ENCODE peak calls at places on chromosomes 11 and 22, in eight cellular contexts. C, V, I, T, D, X, M and Y are unnamed samples.

GRCh38 chr11:5809122-5809519 is 397 bp downstream of the OR52N2 start:
- DNase-seq in T (no peak), I (no peak), D (peak), M (no peak), X (no peak), C (no peak), V (no peak), Y (peak)

GRCh38 chr22:46514592-46515207 is 22.7 kb downstream of the CELSR1 start:
- DNase-seq in V (no peak), X (peak), M (no peak), T (no peak), C (no peak), D (no peak), I (no peak), Y (no peak)

GRCh38 chr11:59158206-59159068 is 13.5 kb upstream of the DTX4 start:
- DNase-seq in C (peak), I (peak), M (peak), T (peak), V (no peak), X (peak), D (peak), Y (peak)

GRCh38 chr11:121721961-121722360 is 269.2 kb upstream of the SORL1-AS1 start:
- DNase-seq in I (no peak), M (no peak), D (no peak), X (no peak), T (no peak), V (peak), C (no peak), Y (no peak)

GRCh38 chr11:80346660-80347059 is 905.8 kb upstream of the TENM4 start:
- DNase-seq in D (no peak), T (no peak), M (no peak), V (no peak), I (no peak), C (no peak), X (no peak), Y (no peak)

GRCh38 chr11:37370817-37371216 is 772.8 kb upstream of the RAG2 start:
- DNase-seq in I (no peak), X (no peak), T (no peak), V (no peak), M (no peak), C (no peak), D (no peak), Y (no peak)

GRCh38 chr11:47724041-47724729 is 9.0 kb upstream of the AGBL2 start:
- DNase-seq in X (peak), M (no peak), T (peak), I (no peak), C (no peak), D (no peak), V (no peak), Y (peak)

GRCh38 chr11:13339196-13340153 is 61.9 kb downstream of the BMAL1 start:
- DNase-seq in T (peak), I (no peak), X (peak), M (no peak), V (no peak), C (no peak), D (peak), Y (peak)

GRCh38 chr11:117824571-117825537 is at the start of gene FXYD2:
- DNase-seq in I (no peak), X (no peak), T (no peak), M (peak), D (no peak), C (no peak), V (no peak), Y (peak)

GRCh38 chr22:50059185-50059880 is 1.2 kb upstream of the TTLL8 start:
- DNase-seq in T (peak), I (no peak), X (peak), V (no peak), C (peak), D (no peak), M (no peak), Y (peak)

GRCh38 chr11:76380161-76380976 is 563 bp downstream of the THAP12 start:
- DNase-seq in I (peak), M (peak), T (no peak), C (no peak), V (no peak), D (peak), X (peak), Y (peak)

GRCh38 chr11:132588366-132588765 is 943.9 kb downstream of the OPCML start:
- DNase-seq in D (no peak), T (peak), X (peak), V (no peak), C (no peak), I (no peak), M (no peak), Y (no peak)

GRCh38 chr11:131898872-131899400 is 528.5 kb downstream of the NTM start:
- DNase-seq in C (peak), T (no peak), V (no peak), D (no peak), M (no peak), X (no peak), I (no peak), Y (no peak)

GRCh38 chr11:65471410-65471762 is 27.5 kb upstream of the MALAT1 start:
- DNase-seq in V (peak), D (peak), C (peak), T (no peak), X (peak), M (peak), I (no peak), Y (peak)

GRCh38 chr22:35783943-35784614 is 66.4 kb downstream of the APOL5 start:
- DNase-seq in I (no peak), M (no peak), T (peak), X (no peak), D (no peak), V (no peak), C (peak), Y (no peak)

GRCh38 chr11:66015094-66015881 is 3.5 kb downstream of the CST6 start:
- DNase-seq in C (no peak), X (no peak), T (no peak), V (no peak), I (no peak), M (peak), D (no peak), Y (peak)

GRCh38 chr22:47446821-47447810 is 684.7 kb downstream of the TBC1D22A start:
- DNase-seq in I (no peak), V (no peak), X (no peak), M (no peak), C (no peak), D (no peak), T (no peak), Y (no peak)

GRCh38 chr22:38504731-38505594 is 1.1 kb downstream of the DDX17 start:
- DNase-seq in M (peak), X (peak), V (no peak), T (no peak), D (peak), C (peak), I (peak), Y (peak)

GRCh38 chr11:67113231-67113721 is 5.8 kb upstream of the KDM2A start:
- DNase-seq in D (peak), C (no peak), T (no peak), V (peak), I (no peak), M (no peak), X (no peak), Y (no peak)

GRCh38 chr22:43129426-43130425 is 13.5 kb downstream of the MCAT start:
- DNase-seq in D (no peak), C (no peak), I (no peak), T (no peak), M (no peak), V (no peak), X (no peak), Y (no peak)

GRCh38 chr11:62433553-62434301 is 14.9 kb downstream of the SCGB1A1 start:
- DNase-seq in M (no peak), C (no peak), V (no peak), D (no peak), I (no peak), X (no peak), T (no peak), Y (no peak)

GRCh38 chr22:50245214-50246072 is 620 bp upstream of the TUBGCP6 start:
- DNase-seq in M (no peak), X (no peak), V (no peak), C (no peak), D (no peak), T (no peak), I (no peak), Y (no peak)

GRCh38 chr22:46044718-46045458 is 67.9 kb upstream of the WNT7B start:
- DNase-seq in T (no peak), M (peak), C (peak), D (no peak), X (no peak), V (no peak), I (no peak), Y (peak)

DNA sequence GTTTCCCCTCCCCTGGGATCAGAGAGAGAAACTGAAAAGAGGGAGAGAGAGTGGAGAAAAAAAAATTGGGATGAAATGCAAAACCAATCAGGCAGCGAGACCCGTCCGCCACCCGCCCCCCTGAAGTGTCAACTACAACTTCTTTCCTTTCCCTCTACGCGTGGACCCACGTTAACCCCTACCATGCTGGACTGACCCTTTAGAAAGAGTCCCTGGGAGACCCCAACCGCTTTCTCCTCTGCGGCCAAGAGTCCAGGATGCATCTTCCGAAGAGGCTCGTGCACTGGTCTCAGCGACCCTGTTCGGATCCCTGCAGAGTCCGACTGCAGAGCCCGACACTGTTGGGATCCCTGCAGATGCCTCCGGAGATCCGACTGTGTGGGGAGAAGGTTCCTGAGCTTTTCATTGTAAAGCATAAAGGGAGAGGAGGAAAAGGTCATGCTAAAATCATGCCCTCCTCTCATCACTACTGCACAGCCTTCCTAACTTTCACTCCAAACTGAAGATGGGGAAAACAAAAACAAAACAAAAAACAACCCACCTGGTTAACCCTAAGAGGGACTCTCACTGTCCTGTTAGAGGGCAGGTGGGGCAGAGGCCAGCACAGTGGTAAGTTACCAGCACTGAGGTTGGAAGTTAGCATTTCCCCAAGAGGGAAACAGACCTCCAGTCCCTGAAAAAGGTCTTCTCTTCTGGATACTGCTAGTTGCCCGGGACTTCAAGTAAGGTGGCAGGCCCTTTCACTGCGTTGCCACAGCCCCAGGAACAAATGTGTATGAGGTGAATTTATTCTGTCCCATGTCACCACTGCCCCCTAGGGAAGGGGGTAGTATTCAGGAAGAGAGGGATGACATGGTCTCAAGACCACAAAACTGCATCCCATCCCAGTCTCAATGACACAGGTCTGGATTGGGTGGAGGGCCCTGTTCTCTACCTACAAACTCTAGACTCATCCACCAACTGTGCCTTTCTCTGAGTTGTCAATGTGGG is 578 bp upstream of the ADAMTS8 start:
- DNase-seq in M (no peak), T (no peak), X (no peak), D (no peak), I (no peak), C (no peak), V (no peak), Y (no peak)
- TF ChIP-seq CTCF in M (no peak), T (no peak), X (no peak), D (no peak), I (no peak), C (no peak), V (no peak), Y (no peak)

DNA sequence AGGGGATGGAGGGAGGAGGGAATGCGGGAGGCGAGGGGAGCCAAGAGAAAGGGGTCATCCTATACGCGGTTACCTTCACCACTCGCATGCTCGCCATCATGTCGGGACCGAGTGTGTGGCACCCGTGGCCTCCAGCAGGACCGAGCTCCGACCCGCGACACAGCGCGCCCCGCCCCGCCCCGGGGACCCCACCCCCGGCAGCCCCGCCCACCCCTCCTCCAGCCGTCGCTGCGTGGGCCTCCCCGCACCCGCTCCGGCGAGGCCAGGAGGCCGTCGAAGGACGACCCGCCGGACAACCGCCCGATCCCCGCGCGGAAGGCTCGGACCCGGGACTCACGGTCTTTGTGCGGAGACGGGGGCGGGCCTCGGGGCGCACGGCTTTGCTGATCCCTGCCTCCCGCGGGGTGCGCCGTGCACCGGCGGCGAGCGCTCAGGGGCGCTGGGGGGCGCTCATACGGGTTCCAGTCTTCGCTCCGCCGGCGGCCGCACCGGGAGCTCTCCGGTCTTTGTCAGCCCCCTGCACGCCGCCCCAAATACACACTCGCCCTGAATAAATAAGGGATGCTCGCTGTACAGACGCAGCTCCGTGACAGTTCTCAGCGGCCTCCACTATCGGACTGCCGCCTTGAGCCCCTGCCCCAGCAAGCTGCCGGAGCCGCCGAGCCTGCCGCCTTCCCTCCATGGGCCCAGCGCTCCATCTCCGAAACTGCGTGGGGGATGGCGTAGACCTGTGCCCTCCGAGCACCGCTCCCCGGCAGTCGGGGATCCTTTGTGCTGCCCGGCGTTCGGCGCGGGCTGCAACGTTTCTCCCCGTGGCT is at the start of gene UBE2L6:
- DNase-seq in X (no peak), C (peak), I (peak), M (peak), V (peak), T (no peak), D (peak), Y (peak)
- TF ChIP-seq CTCF in X (peak), C (no peak), I (peak), M (no peak), V (peak), T (no peak), D (peak), Y (no peak)

GRCh38 chr22:48980409-48980808 is 847.3 kb downstream of the BRD1 start:
- DNase-seq in I (no peak), C (no peak), M (no peak), X (no peak), T (no peak), V (no peak), D (no peak), Y (no peak)

GRCh38 chr22:48980918-48981317 is 846.8 kb downstream of the BRD1 start:
- DNase-seq in V (no peak), I (no peak), D (no peak), M (no peak), C (no peak), T (no peak), X (no peak), Y (no peak)

GRCh38 chr22:48976556-48977535 is 850.8 kb downstream of the BRD1 start:
- DNase-seq in T (no peak), C (no peak), I (no peak), X (no peak), M (no peak), V (no peak), D (no peak), Y (no peak)

GRCh38 chr22:48981671-48982070 is 846.0 kb downstream of the BRD1 start:
- DNase-seq in X (no peak), M (no peak), T (no peak), C (no peak), I (no peak), V (no peak), D (no peak), Y (no peak)

DNA sequence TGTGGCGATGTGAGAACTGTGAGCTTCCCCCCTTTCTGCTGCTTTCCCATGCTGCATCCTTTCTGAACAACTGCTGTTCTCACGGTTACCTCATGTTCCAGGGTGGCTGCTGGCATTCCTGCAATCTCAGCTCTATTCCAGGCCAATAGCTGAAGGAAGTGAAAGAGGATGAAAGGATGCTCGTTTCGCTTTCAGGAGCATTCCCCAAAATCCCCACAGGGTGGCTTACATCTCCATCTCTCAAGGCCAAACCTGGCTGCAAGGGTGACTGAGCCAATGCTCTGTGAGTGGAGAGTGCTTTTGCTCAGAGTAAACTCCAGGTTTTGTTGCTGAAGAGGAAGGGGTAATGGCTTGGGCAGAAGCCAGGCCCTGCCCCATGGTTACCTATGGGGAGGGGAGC is 848.2 kb downstream of the BRD1 start:
- DNase-seq in X (no peak), I (no peak), D (no peak), M (no peak), T (no peak), V (no peak), C (no peak), Y (no peak)
- TF ChIP-seq CTCF in X (no peak), I (no peak), D (no peak), M (no peak), T (no peak), V (no peak), C (no peak), Y (no peak)

GRCh38 chr22:36982136-36982535 is 37.1 kb downstream of the TST start:
- DNase-seq in C (no peak), V (no peak), D (no peak), T (no peak), X (no peak), M (no peak), I (no peak), Y (no peak)
- TF ChIP-seq CTCF in C (no peak), V (no peak), D (no peak), T (peak), X (no peak), M (no peak), I (no peak), Y (no peak)

GRCh38 chr11:92960886-92961285 is 8.6 kb upstream of the MTNR1B start:
- DNase-seq in X (no peak), T (no peak), V (no peak), C (no peak), M (no peak), D (no peak), I (no peak), Y (peak)
- TF ChIP-seq CTCF in X (no peak), T (peak), V (no peak), C (no peak), M (no peak), D (no peak), I (no peak), Y (no peak)